ENCODE peak calls at places on chromosomes 11 and 22, in five cellular contexts. M is heart right ventricle, X is astrocyte of the spinal cord, V is fibroblast of the aortic adventitia, B is testis. Y is an unnamed sample.

GRCh38 chr22:36325163-36326031 is 62.4 kb downstream of the MYH9 start:
- DNase-seq in X (peak), V (peak), B (peak), M (no peak), Y (peak)

GRCh38 chr11:132312161-132312560 is 941.7 kb downstream of the NTM start:
- DNase-seq in X (peak), B (no peak), V (peak), M (no peak), Y (peak)

GRCh38 chr11:112212290-112212689 is 13.9 kb upstream of the PTS start:
- DNase-seq in B (no peak), M (no peak), V (no peak), X (no peak), Y (peak)

GRCh38 chr22:22168190-22168940 is 76.2 kb upstream of the VPREB1 start:
- DNase-seq in X (peak), M (no peak), V (peak), B (no peak), Y (peak)

GRCh38 chr22:40720538-40721256 is 41.4 kb downstream of the MCHR1 start:
- DNase-seq in B (no peak), X (peak), V (peak), M (no peak), Y (no peak)

GRCh38 chr22:37202001-37202555 is 10.2 kb downstream of the SSTR3 start:
- DNase-seq in V (no peak), B (no peak), X (no peak), M (no peak), Y (no peak)

GRCh38 chr11:77153276-77154185 is 25.5 kb downstream of the MYO7A start:
- DNase-seq in M (no peak), B (no peak), V (no peak), X (no peak), Y (no peak)

GRCh38 chr11:1943576-1943975 is 3.6 kb upstream of the MRPL23 start:
- DNase-seq in V (no peak), X (no peak), B (no peak), M (peak), Y (peak)

GRCh38 chr22:29914165-29914564 is 31.2 kb downstream of the MTMR3 start:
- DNase-seq in B (no peak), M (no peak), V (peak), X (peak), Y (peak)

GRCh38 chr22:39482768-39483167 is 19.3 kb upstream of the MIEF1 start:
- DNase-seq in B (no peak), X (no peak), M (no peak), V (no peak), Y (no peak)

GRCh38 chr11:111308140-111308539 is 9.8 kb downstream of the POU2AF3 start:
- DNase-seq in X (no peak), M (no peak), V (no peak), B (no peak), Y (no peak)

GRCh38 chr11:119116235-119116594 is 5.2 kb upstream of the HINFP start:
- DNase-seq in V (no peak), M (no peak), B (no peak), X (no peak), Y (no peak)

GRCh38 chr11:132535830-132536229 is 996.5 kb downstream of the OPCML start:
- DNase-seq in B (no peak), X (no peak), M (no peak), V (no peak), Y (peak)

GRCh38 chr22:35480143-35480542 is 60.5 kb upstream of the RASD2 start:
- DNase-seq in V (no peak), B (peak), M (peak), X (peak), Y (no peak)

GRCh38 chr11:54927704-54928103 is 221.1 kb downstream of the OR4A5 start:
- DNase-seq in V (no peak), M (no peak), X (no peak), B (no peak), Y (no peak)

GRCh38 chr22:17540481-17540880 is 22.8 kb upstream of the SLC25A18 start:
- DNase-seq in V (no peak), X (no peak), B (no peak), M (no peak), Y (no peak)

GRCh38 chr11:65650547-65651338 is 12.0 kb downstream of the RELA start:
- DNase-seq in B (no peak), V (no peak), M (no peak), X (no peak), Y (peak)

GRCh38 chr22:36238348-36239149 is 778 bp downstream of the APOL2 start:
- DNase-seq in V (no peak), M (no peak), X (no peak), B (peak), Y (no peak)

GRCh38 chr11:78179459-78180071 is 8.9 kb downstream of the KCTD21 start:
- DNase-seq in M (no peak), V (no peak), B (no peak), X (no peak), Y (peak)

GRCh38 chr11:121456816-121457431 is 4.2 kb upstream of the SORL1-AS1 start:
- DNase-seq in B (no peak), M (no peak), V (no peak), X (no peak), Y (no peak)

GRCh38 chr22:23910496-23911190 is 16.5 kb downstream of the MIF start:
- DNase-seq in X (no peak), B (no peak), M (no peak), V (no peak), Y (no peak)

GRCh38 chr11:82927264-82927880 is 25.8 kb downstream of the DDIAS start:
- DNase-seq in V (peak), B (no peak), M (no peak), X (peak), Y (peak)

GRCh38 chr22:37378642-37379058 is 48.6 kb downstream of the ELFN2 start:
- DNase-seq in B (no peak), M (no peak), V (no peak), X (no peak), Y (peak)

GRCh38 chr11:109586789-109587188 is 164.8 kb downstream of the C11orf87 start:
- DNase-seq in B (no peak), X (no peak), V (no peak), M (no peak), Y (no peak)

GRCh38 chr22:39952347-39952746 is 7.8 kb upstream of the TMA7B start:
- DNase-seq in V (no peak), X (no peak), B (no peak), M (no peak), Y (no peak)

GRCh38 chr11:128467610-128468041 is 119.7 kb downstream of the ETS1 start:
- DNase-seq in V (peak), B (no peak), M (peak), X (peak), Y (peak)

GRCh38 chr11:128465531-128465930 is 121.8 kb downstream of the ETS1 start:
- DNase-seq in X (no peak), V (no peak), M (no peak), B (no peak), Y (no peak)

GRCh38 chr11:128464878-128465277 is 122.5 kb downstream of the ETS1 start:
- DNase-seq in B (no peak), M (no peak), V (no peak), X (no peak), Y (no peak)

GRCh38 chr11:128467041-128467440 is 120.3 kb downstream of the ETS1 start:
- DNase-seq in X (no peak), M (no peak), V (no peak), B (no peak), Y (no peak)

DNA sequence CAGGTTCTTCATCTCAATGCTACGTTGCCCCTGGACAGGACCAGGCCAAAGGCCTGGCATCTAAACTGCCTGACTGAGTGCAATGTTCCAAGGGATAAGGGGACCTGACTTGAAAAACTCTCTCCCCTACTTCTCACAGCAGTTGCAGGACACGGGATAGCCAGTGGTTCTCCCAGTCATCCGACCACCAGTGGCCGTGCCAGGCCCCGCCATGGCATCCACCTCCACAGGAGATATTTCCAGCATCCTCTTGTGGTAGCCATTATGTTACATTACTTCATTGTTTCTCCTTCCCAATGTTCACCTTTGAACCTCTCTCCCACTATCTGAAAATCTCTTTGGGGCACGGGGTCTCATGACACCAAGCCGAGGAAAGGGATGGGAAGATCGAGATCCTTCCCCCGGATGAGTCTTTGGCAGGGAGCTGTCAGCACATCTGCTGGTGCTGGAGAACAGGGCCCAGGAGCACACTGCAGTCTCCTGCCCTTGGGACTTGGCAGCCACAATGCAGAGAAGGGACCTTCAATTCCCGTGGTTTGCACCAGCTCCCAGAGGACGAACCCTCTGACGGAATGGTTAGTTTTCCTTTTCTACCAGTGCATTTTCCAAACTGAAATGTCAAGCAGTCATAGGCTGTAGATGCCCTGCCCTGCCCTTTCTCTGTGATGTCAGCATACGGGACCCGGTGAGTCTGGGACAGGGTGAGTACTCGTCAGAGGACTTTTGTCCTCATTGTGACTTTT is 121.2 kb downstream of the ETS1 start:
- DNase-seq in B (no peak), V (no peak), M (peak), X (no peak), Y (no peak)
- H3K4me3 ChIP-seq in B (no peak), V (no peak), M (no peak), X (no peak), Y (no peak)

GRCh38 chr22:42074846-42075245 is 798 bp downstream of the PHETA2 start:
- DNase-seq in B (no peak), X (no peak), M (no peak), V (no peak), Y (no peak)

GRCh38 chr22:42073568-42074152 is 388 bp upstream of the PHETA2 start:
- DNase-seq in X (no peak), M (no peak), B (no peak), V (no peak), Y (no peak)

GRCh38 chr22:42072606-42073330 is 1.3 kb upstream of the PHETA2 start:
- DNase-seq in V (no peak), B (no peak), M (no peak), X (no peak), Y (no peak)

GRCh38 chr22:42075277-42075676 is 1.2 kb downstream of the PHETA2 start:
- DNase-seq in B (peak), V (no peak), X (no peak), M (no peak), Y (no peak)

GRCh38 chr22:42074153-42074750 is at the start of gene PHETA2:
- DNase-seq in M (peak), X (peak), V (peak), B (no peak), Y (peak)
- TF ChIP-seq CTCF in M (no peak), X (peak), V (peak), B (peak), Y (peak)

GRCh38 chr11:67410369-67410831 is 5.1 kb upstream of the CARNS1 start:
- DNase-seq in X (no peak), V (no peak), B (no peak), M (no peak), Y (no peak)
- H3K4me3 ChIP-seq in X (no peak), V (no peak), B (no peak), M (no peak), Y (no peak)

DNA sequence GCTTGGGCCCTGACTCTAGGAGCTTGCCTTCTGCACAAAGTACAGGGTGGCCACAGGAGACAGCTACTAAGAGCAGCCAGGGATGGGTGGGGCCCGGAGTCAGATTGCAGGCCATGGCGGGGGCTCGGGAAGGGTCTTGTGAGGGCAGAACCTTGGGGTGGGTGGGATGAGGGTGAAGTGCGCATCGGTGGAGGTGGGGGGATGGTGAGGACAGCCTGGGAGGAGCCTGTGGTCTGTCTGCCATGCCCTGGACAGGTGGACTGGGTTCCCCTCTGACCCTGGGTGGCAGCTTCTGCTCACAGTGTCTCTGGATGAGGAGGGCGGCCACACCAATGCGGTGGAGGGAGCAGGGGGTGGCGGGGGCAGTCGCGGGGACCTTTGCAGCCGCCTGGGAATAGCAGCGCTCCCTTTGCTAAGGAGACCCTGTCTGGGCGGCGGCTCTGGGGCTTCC is 288.2 kb downstream of the TBC1D22A start:
- DNase-seq in M (peak), B (peak), V (no peak), X (no peak), Y (no peak)
- TF ChIP-seq CTCF in M (no peak), B (no peak), V (no peak), X (no peak), Y (no peak)

GRCh38 chr22:28373841-28374240 is 305.8 kb downstream of the TTC28 start:
- DNase-seq in X (peak), B (no peak), V (peak), M (no peak), Y (no peak)

GRCh38 chr22:28375761-28376534 is 303.7 kb downstream of the TTC28 start:
- DNase-seq in M (no peak), V (peak), B (no peak), X (no peak), Y (no peak)

GRCh38 chr22:28381427-28382167 is 298.0 kb downstream of the TTC28 start:
- DNase-seq in B (no peak), V (peak), X (peak), M (no peak), Y (no peak)

GRCh38 chr22:28379075-28379806 is 300.4 kb downstream of the TTC28 start:
- DNase-seq in M (no peak), X (no peak), B (no peak), V (peak), Y (no peak)
- H3K4me3 ChIP-seq in M (no peak), X (no peak), B (no peak), V (no peak), Y (no peak)

Y was measured in epithelial cell of esophagus.